ENCODE peak calls at places on chromosome 14, in five cellular contexts. G is effector CD4-positive, alpha-beta T cell; P is smooth muscle cell of the brain vasculature; S is thyroid gland; X is iPS DF 19.7. R is an unnamed sample.

GRCh38 chr14:91829511-91829910 is 37.8 kb downstream of the TC2N start:
- DNase-seq in X (no peak), G (no peak), S (no peak), P (no peak), R (no peak)

GRCh38 chr14:99737451-99737951 is 53.4 kb downstream of the CYP46A1 start:
- DNase-seq in G (no peak), X (no peak), S (peak; percentile 62), P (no peak), R (peak; percentile 26)

GRCh38 chr14:105476937-105477658 is 2.5 kb downstream of the CRIP2 start:
- DNase-seq in S (no peak), P (no peak), X (no peak), G (no peak), R (no peak)

GRCh38 chr14:93317836-93318807 is 14.7 kb downstream of the BTBD7 start:
- DNase-seq in P (peak; percentile 15), G (no peak), X (no peak), S (peak; percentile 37), R (no peak)

GRCh38 chr14:78897443-78897842 is 727.3 kb downstream of the NRXN3 start:
- DNase-seq in S (no peak), X (no peak), G (no peak), P (no peak), R (no peak)

GRCh38 chr14:100651999-100652508 is 64.8 kb upstream of the BEGAIN start:
- DNase-seq in S (no peak), G (no peak), X (no peak), P (no peak), R (no peak)

GRCh38 chr14:29465095-29465494 is 462.6 kb downstream of the PRKD1 start:
- DNase-seq in S (no peak), P (no peak), G (no peak), X (no peak), R (no peak)

GRCh38 chr14:27668531-27668930 is 1070.7 kb upstream of the NOVA1 start:
- DNase-seq in S (no peak), X (no peak), P (no peak), G (no peak), R (no peak)

GRCh38 chr14:90061849-90062794 is at the start of gene KCNK13:
- DNase-seq in P (no peak), G (no peak), X (no peak), S (peak; percentile 57), R (peak; percentile 10)

GRCh38 chr14:29906256-29906885 is 21.3 kb downstream of the PRKD1 start:
- DNase-seq in X (no peak), P (no peak), S (peak; percentile 81), G (no peak), R (peak; percentile 84)

R was measured in prostate gland.